ENCODE peak calls at places on chromosomes 4 and X, in seven cellular contexts. O, D, W, B, V, S and I are unnamed samples.

GRCh38 chrX:135425026-135425425 is 3.3 kb downstream of the SMIM10L2A start:
- DNase-seq in O (no peak), D (no peak), W (no peak), B (no peak), V (no peak), S (no peak), I (no peak)

GRCh38 chr4:158033416-158033863 is 139.4 kb downstream of the GASK1B start:
- DNase-seq in O (no peak), D (no peak), W (no peak), B (no peak), V (no peak), S (no peak), I (no peak)

GRCh38 chrX:42143866-42144592 is 220.7 kb upstream of the CASK start:
- DNase-seq in O (no peak), D (no peak), W (no peak), B (no peak), V (no peak), S (no peak), I (no peak)

GRCh38 chrX:12970691-12971202 is 4.2 kb upstream of the TMSB4X start:
- DNase-seq in O (no peak), D (peak), W (no peak), B (peak), V (no peak), S (no peak), I (no peak)

GRCh38 chrX:119734897-119735339 is 23.5 kb upstream of the SOWAHD start:
- DNase-seq in O (no peak), D (no peak), W (peak), B (peak), V (no peak), S (peak), I (no peak)

GRCh38 chrX:110143454-110144210 is 140.7 kb downstream of the TMEM164 start:
- DNase-seq in O (no peak), D (no peak), W (no peak), B (no peak), V (no peak), S (no peak), I (no peak)

GRCh38 chr4:164876680-164877324 is at the start of gene APELA:
- DNase-seq in O (no peak), D (no peak), W (no peak), B (peak), V (no peak), S (no peak), I (no peak)

GRCh38 chr4:8381814-8382581 is 58.5 kb downstream of the ACOX3 start:
- DNase-seq in O (no peak), D (no peak), W (peak), B (no peak), V (no peak), S (no peak), I (no peak)

GRCh38 chrX:38085797-38086196 is 79.4 kb downstream of the SYTL5 start:
- DNase-seq in O (no peak), D (no peak), W (no peak), B (no peak), V (no peak), S (peak), I (no peak)

GRCh38 chrX:45668686-45669443 is 468.2 kb upstream of the DIPK2B start:
- DNase-seq in O (peak), D (no peak), W (no peak), B (no peak), V (no peak), S (no peak), I (no peak)

GRCh38 chr4:56505269-56506109 is at the start of gene ARL9:
- DNase-seq in O (peak), D (peak), W (peak), B (no peak), V (no peak), S (peak), I (peak)

GRCh38 chrX:97563531-97564133 is 679.9 kb downstream of the RPA4 start:
- DNase-seq in O (peak), D (peak), W (no peak), B (peak), V (no peak), S (peak), I (no peak)

GRCh38 chr4:25938251-25939186 is 24.5 kb downstream of the SMIM20 start:
- DNase-seq in O (no peak), D (no peak), W (no peak), B (no peak), V (no peak), S (no peak), I (no peak)
- TF ChIP-seq CTCF in O (no peak), D (no peak), W (no peak), B (no peak), V (no peak), S (no peak), I (no peak)

GRCh38 chr4:35182451-35182850 is 1061.9 kb downstream of the ARAP2 start:
- DNase-seq in O (no peak), D (no peak), W (peak), B (no peak), V (no peak), S (no peak), I (no peak)
- TF ChIP-seq CTCF in O (no peak), D (no peak), W (no peak), B (no peak), V (no peak), S (no peak), I (no peak)

DNA sequence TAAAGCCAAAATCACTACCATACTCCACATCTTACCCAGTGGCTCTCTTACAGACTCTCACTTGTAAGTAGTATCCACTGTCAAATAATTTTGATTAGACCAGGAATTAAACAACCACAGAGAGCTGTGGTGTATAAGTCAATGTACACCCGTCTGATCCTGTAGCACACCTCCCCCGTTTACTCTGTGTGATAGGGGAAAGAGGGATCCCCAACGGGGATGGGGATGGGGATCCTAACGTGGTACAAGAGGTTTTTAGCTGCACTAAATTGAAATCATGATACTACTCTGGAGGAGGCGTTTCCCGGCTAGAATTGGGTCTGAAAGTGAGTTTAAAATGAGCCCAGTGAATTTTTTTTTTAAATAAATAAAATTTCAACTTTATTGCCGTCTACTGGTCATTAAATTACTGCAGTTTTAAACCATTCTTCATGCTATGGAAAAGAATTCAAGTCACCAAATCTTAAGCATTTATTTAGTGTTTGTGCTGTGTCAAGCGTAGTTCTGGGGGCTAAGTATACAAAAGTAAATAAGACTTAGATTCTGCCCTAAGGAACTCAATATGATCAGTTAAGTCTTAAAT is 76.6 kb downstream of the INTS12 start:
- DNase-seq in O (no peak), D (no peak), W (no peak), B (no peak), V (no peak), S (no peak), I (no peak)
- TF ChIP-seq CTCF in O (no peak), D (peak), W (no peak), B (no peak), V (no peak), S (peak), I (no peak)

DNA sequence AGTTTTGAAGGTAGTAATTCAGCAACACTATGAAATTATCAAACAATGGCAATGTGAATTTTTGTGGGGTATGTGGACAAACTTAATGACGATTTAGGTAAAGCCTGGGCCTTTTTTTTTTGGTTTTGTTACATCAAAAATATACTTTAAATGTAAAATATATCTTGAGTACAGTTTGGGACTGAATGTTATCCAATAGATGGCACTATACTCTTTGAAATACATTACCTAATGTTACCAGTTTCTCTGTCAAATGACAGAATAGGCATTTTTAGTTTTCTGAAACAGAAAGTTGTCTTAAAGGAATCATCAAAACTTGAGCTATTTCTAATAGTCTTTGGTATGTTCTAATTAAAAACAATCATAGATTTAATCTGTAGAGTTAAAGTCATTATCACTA is 1651.9 kb downstream of the C4orf33 start:
- DNase-seq in O (no peak), D (no peak), W (no peak), B (no peak), V (no peak), S (no peak), I (no peak)
- TF ChIP-seq CTCF in O (no peak), D (no peak), W (no peak), B (no peak), V (no peak), S (no peak), I (peak)